ENCODE peak calls at places on chromosomes 13 and 19, in five cellular contexts. E, U, T, Z and V are unnamed samples.

GRCh38 chr13:27470042-27470830 is 19.9 kb upstream of the MTIF3 start:
- DNase-seq in E (no peak), U (no peak), Z (no peak), T (no peak), V (no peak)

GRCh38 chr19:1119475-1120217 is 15.9 kb downstream of the GPX4 start:
- DNase-seq in T (no peak), Z (no peak), U (no peak), E (no peak), V (no peak)

GRCh38 chr13:109628251-109628699 is 158.1 kb downstream of the IRS2 start:
- DNase-seq in E (no peak), Z (peak), U (no peak), T (no peak), V (peak)

GRCh38 chr13:97448503-97449251 is 14.7 kb downstream of the RAP2A start:
- DNase-seq in E (no peak), T (no peak), U (no peak), Z (no peak), V (no peak)

GRCh38 chr13:21637296-21637695 is 33.3 kb upstream of the MICU2 start:
- DNase-seq in Z (peak), T (no peak), E (no peak), U (no peak), V (peak)

GRCh38 chr19:45613926-45614725 is 12.1 kb upstream of the GPR4 start:
- DNase-seq in T (no peak), Z (peak), U (no peak), E (no peak), V (peak)

GRCh38 chr19:17471410-17472125 is 1.2 kb downstream of the SLC27A1 start:
- DNase-seq in E (no peak), U (no peak), T (no peak), Z (no peak), V (no peak)

GRCh38 chr13:113358653-113359052 is 5.3 kb downstream of the GRTP1 start:
- DNase-seq in T (no peak), E (no peak), U (no peak), Z (no peak), V (no peak)

GRCh38 chr13:50122465-50122864 is 107.2 kb downstream of the KCNRG start:
- DNase-seq in T (no peak), E (no peak), U (no peak), Z (no peak), V (no peak)

GRCh38 chr19:44856438-44857083 is 10.5 kb downstream of the NECTIN2 start:
- DNase-seq in E (no peak), T (peak), U (no peak), Z (no peak), V (no peak)

GRCh38 chr19:16370671-16371391 is 46.2 kb downstream of the KLF2 start:
- DNase-seq in T (peak), Z (no peak), U (no peak), E (no peak), V (no peak)

GRCh38 chr13:50129923-50130685 is 114.9 kb downstream of the KCNRG start:
- DNase-seq in E (no peak), U (no peak), T (peak), Z (peak), V (no peak)

GRCh38 chr13:53068841-53069520 is 40.4 kb downstream of the OLFM4 start:
- DNase-seq in U (no peak), Z (no peak), T (no peak), E (no peak), V (no peak)

GRCh38 chr19:48413879-48414623 is 20.6 kb downstream of the GRIN2D start:
- DNase-seq in T (no peak), Z (no peak), U (no peak), E (no peak), V (no peak)

GRCh38 chr19:16660763-16661479 is at the start of gene TMEM38A:
- DNase-seq in E (no peak), T (peak), U (peak), Z (peak), V (peak)

GRCh38 chr19:3880471-3881271 is at the start of gene ATCAY:
- DNase-seq in Z (peak), T (no peak), U (no peak), E (no peak), V (no peak)

DNA sequence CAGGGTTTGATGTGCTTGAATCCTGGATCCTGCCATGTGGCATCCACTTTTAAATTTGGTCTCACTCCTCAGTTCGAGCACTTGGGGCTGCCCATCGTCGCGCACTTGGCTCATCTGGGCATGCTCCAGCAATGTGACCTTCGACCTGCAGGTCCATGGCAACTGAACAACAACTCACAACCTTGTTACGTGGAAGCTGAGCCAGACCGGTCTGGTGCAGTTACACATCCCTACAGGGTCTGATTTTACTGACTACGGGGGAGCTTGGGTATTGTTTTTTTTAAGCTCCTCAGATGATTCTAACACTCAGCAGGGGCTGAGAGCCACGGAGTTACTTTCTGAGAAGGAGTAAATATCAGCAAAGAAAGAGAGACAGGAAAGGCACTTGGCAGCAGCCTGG is 769.6 kb downstream of the UQCRFS1 start:
- DNase-seq in U (no peak), Z (no peak), T (no peak), E (no peak), V (no peak)
- H3K27ac ChIP-seq in U (no peak), Z (no peak), T (no peak), E (no peak), V (no peak)

GRCh38 chr19:31314849-31315620 is 34.2 kb downstream of the TSHZ3 start:
- DNase-seq in E (no peak), Z (no peak), U (no peak), T (no peak), V (no peak)
- TF ChIP-seq CTCF in E (no peak), Z (peak), U (no peak), T (no peak), V (no peak)

GRCh38 chr19:2495130-2495641 is 19.3 kb downstream of the GADD45B start:
- DNase-seq in E (peak), T (peak), Z (peak), U (peak), V (peak)
- H3K27ac ChIP-seq in E (peak), T (peak), Z (peak), U (peak), V (peak)

GRCh38 chr13:42769650-42770049 is 11.7 kb upstream of the FAM216B start:
- DNase-seq in Z (no peak), U (no peak), T (no peak), E (no peak), V (no peak)
- TF ChIP-seq CTCF in Z (no peak), U (no peak), T (no peak), E (no peak), V (no peak)

DNA sequence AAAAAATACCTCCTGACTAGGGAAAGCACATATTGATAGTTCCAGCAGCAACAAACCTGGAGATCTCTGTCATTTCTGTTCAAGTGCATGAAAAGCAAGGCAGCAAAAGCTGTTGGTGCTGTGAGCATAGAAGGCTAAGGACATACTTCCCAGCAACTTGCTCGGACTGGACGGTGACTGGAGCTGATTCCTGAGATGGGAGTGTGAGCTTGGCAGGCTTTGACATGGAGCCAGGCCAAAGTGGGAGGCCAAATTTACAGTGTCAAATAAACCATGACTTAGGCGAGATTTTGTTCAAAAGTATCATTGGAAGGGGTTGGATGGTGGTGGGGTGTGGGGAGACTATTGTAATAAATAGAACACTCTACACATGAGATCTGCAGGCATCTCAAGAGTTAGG is 5.9 kb upstream of the ARGLU1 start:
- DNase-seq in T (peak), E (no peak), Z (peak), U (no peak), V (no peak)
- H3K27ac ChIP-seq in T (peak), E (no peak), Z (no peak), U (peak), V (peak)

DNA sequence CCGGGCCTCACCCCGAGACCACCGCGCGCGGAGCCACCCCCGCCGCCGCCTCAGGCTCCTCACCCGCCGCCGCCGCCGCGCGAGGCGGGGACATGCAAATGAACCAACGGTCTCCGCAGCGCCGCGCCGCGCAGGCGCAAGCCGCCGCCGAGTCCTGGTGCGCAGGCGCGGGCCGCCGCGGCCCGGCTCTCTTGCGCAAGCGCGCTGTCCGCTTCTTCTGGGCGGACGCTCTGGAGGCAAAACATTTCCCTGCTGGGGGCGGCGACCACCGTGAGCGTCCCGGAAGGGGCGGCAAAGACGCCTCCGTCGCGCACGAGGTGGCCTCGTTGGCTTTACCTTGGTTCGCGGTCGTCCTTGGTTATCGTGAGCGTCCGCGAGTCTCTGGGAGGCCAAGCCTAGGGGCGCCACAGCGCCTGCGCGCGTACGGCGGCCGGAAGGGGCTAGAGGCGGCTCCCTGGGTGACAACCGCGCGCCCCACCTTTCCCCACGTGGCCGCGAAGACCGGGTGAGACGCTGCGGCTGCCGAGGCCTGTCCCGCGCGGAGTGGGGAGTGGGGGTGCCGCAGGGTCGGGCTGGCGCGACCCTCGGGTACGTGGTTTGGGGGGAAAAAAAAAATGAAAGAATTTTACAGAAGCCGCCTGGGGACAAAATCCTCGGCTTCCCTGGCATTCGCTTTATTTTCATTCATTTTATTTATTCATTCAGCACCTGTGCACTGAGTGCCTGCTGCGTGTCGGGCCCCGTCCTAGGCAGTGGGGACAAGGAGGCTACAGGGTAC is at the start of the genes ARMC6 and SUGP2:
- DNase-seq in Z (peak), T (peak), E (peak), U (peak), V (peak)
- TF ChIP-seq CTCF in Z (no peak), T (peak), E (no peak), U (peak), V (no peak)